ENCODE peak calls at places on chromosomes 3 and 15, in six cellular contexts. One of them, this sample, is unnamed.

GRCh38 chr3:168981396-168981795 is 682.1 kb downstream of the MECOM start:
- DNase-seq in psoas muscle: no peak
- DNase-seq in adrenal gland: no peak
- DNase-seq in colonic mucosa: no peak
- DNase-seq in lung: no peak
- DNase-seq in sigmoid colon: no peak
- DNase-seq in this sample: no peak

GRCh38 chr3:187210555-187211327 is 13.5 kb downstream of the RTP1 start:
- DNase-seq in psoas muscle: no peak
- DNase-seq in adrenal gland: no peak
- DNase-seq in colonic mucosa: no peak
- DNase-seq in lung: no peak
- DNase-seq in sigmoid colon: no peak
- DNase-seq in this sample: no peak

GRCh38 chr3:73148653-73149052 is 87.2 kb downstream of the EBLN2 start:
- DNase-seq in psoas muscle: no peak
- DNase-seq in adrenal gland: peak; percentile 43
- DNase-seq in colonic mucosa: no peak
- DNase-seq in lung: no peak
- DNase-seq in sigmoid colon: no peak
- DNase-seq in this sample: no peak

GRCh38 chr3:133271491-133271890 is 128.4 kb upstream of the BFSP2 start:
- DNase-seq in psoas muscle: no peak
- DNase-seq in adrenal gland: no peak
- DNase-seq in colonic mucosa: no peak
- DNase-seq in lung: no peak
- DNase-seq in sigmoid colon: no peak
- DNase-seq in this sample: no peak

GRCh38 chr3:35659808-35660207 is 20.5 kb downstream of the ARPP21 start:
- DNase-seq in psoas muscle: peak; percentile 52
- DNase-seq in adrenal gland: no peak
- DNase-seq in colonic mucosa: peak; percentile 19
- DNase-seq in lung: no peak
- DNase-seq in sigmoid colon: no peak
- DNase-seq in this sample: no peak

GRCh38 chr3:168260859-168261258 is 165.1 kb upstream of the GOLIM4 start:
- DNase-seq in psoas muscle: no peak
- DNase-seq in adrenal gland: no peak
- DNase-seq in colonic mucosa: no peak
- DNase-seq in lung: no peak
- DNase-seq in sigmoid colon: no peak
- DNase-seq in this sample: no peak

GRCh38 chr15:95626501-95627361 is 703.8 kb upstream of the NR2F2 start:
- DNase-seq in psoas muscle: no peak
- DNase-seq in adrenal gland: no peak
- DNase-seq in colonic mucosa: no peak
- DNase-seq in lung: no peak
- DNase-seq in sigmoid colon: no peak
- DNase-seq in this sample: no peak

GRCh38 chr3:52847241-52847640 is 12.4 kb upstream of the MUSTN1 start:
- DNase-seq in psoas muscle: no peak
- DNase-seq in adrenal gland: no peak
- DNase-seq in colonic mucosa: no peak
- DNase-seq in lung: no peak
- DNase-seq in sigmoid colon: no peak
- DNase-seq in this sample: no peak

GRCh38 chr15:59372352-59373211 is at the start of gene MYO1E:
- DNase-seq in psoas muscle: peak; percentile 81
- DNase-seq in adrenal gland: peak; percentile 94
- DNase-seq in colonic mucosa: peak; percentile 95
- DNase-seq in lung: peak; percentile 92
- DNase-seq in sigmoid colon: peak; percentile 97
- DNase-seq in this sample: peak; percentile 75

GRCh38 chr15:73844356-73844755 is 29.0 kb upstream of the TBC1D21 start:
- DNase-seq in psoas muscle: no peak
- DNase-seq in adrenal gland: no peak
- DNase-seq in colonic mucosa: no peak
- DNase-seq in lung: no peak
- DNase-seq in sigmoid colon: no peak
- DNase-seq in this sample: no peak

GRCh38 chr3:127761101-127761802 is 61.1 kb downstream of the MGLL start:
- DNase-seq in psoas muscle: no peak
- DNase-seq in adrenal gland: no peak
- DNase-seq in colonic mucosa: no peak
- DNase-seq in lung: peak; percentile 70
- DNase-seq in sigmoid colon: no peak
- DNase-seq in this sample: no peak

GRCh38 chr15:68420186-68420684 is 11.7 kb downstream of the ITGA11 start:
- DNase-seq in psoas muscle: no peak
- DNase-seq in adrenal gland: no peak
- DNase-seq in colonic mucosa: peak; percentile 16
- DNase-seq in lung: no peak
- DNase-seq in sigmoid colon: no peak
- DNase-seq in this sample: no peak

GRCh38 chr3:66989860-66990696 is 8.0 kb upstream of the KBTBD8 start:
- DNase-seq in psoas muscle: no peak
- DNase-seq in adrenal gland: no peak
- DNase-seq in colonic mucosa: no peak
- DNase-seq in lung: no peak
- DNase-seq in sigmoid colon: no peak
- DNase-seq in this sample: no peak

GRCh38 chr3:17233398-17233800 is 348.6 kb downstream of the PLCL2 start:
- DNase-seq in psoas muscle: no peak
- DNase-seq in adrenal gland: peak; percentile 11
- DNase-seq in colonic mucosa: no peak
- DNase-seq in lung: no peak
- DNase-seq in sigmoid colon: no peak
- DNase-seq in this sample: no peak

GRCh38 chr3:66227917-66228316 is 7.1 kb downstream of the SLC25A26 start:
- DNase-seq in psoas muscle: no peak
- DNase-seq in adrenal gland: no peak
- DNase-seq in colonic mucosa: no peak
- DNase-seq in lung: no peak
- DNase-seq in sigmoid colon: no peak
- DNase-seq in this sample: no peak

GRCh38 chr15:22949074-22949547 is 31.1 kb downstream of the CYFIP1 start:
- DNase-seq in psoas muscle: peak; percentile 73
- DNase-seq in adrenal gland: no peak
- DNase-seq in colonic mucosa: peak; percentile 59
- DNase-seq in lung: no peak
- DNase-seq in sigmoid colon: peak; percentile 81
- DNase-seq in this sample: peak; percentile 38

GRCh38 chr3:141212555-141212954 is 19.1 kb upstream of the PXYLP1 start:
- DNase-seq in psoas muscle: no peak
- DNase-seq in adrenal gland: no peak
- DNase-seq in colonic mucosa: no peak
- DNase-seq in lung: no peak
- DNase-seq in sigmoid colon: no peak
- DNase-seq in this sample: no peak

GRCh38 chr15:49380912-49381311 is 42.1 kb upstream of the FGF7 start:
- DNase-seq in psoas muscle: no peak
- DNase-seq in adrenal gland: no peak
- DNase-seq in colonic mucosa: no peak
- DNase-seq in lung: no peak
- DNase-seq in sigmoid colon: no peak
- DNase-seq in this sample: no peak

DNA sequence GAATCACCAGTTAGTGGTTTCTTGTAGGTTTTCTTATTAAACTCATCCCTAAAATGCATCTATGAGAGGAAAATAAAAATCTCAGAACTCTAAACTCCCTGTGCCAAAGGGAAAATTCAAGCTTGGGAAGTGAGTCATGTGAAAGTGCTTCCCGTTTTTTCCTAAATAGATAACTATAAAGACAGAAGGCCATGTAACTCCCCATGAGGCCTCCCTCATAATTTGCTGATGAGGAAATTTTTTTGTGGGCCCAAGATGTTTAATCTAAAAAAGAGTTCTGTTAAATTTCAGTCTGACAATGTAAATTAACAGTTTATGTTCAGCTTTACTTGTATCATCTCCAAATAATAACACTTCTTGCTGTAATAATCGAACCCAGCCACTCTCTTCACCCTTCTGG is 1273.9 kb downstream of the OTOL1 start:
- DNase-seq in psoas muscle: no peak
- DNase-seq in adrenal gland: no peak
- DNase-seq in colonic mucosa: no peak
- DNase-seq in lung: no peak
- DNase-seq in sigmoid colon: no peak
- DNase-seq in this sample: no peak
- TF ChIP-seq CTCF in psoas muscle: no peak
- TF ChIP-seq CTCF in adrenal gland: no peak
- TF ChIP-seq CTCF in colonic mucosa: no peak
- TF ChIP-seq CTCF in lung: no peak
- TF ChIP-seq CTCF in sigmoid colon: no peak
- TF ChIP-seq CTCF in this sample: no peak

GRCh38 chr15:52162260-52162659 is 28.9 kb downstream of the GNB5 start:
- DNase-seq in psoas muscle: no peak
- DNase-seq in adrenal gland: no peak
- DNase-seq in colonic mucosa: no peak
- DNase-seq in lung: no peak
- DNase-seq in sigmoid colon: no peak
- DNase-seq in this sample: no peak

GRCh38 chr15:52162876-52163275 is 28.3 kb downstream of the GNB5 start:
- DNase-seq in psoas muscle: no peak
- DNase-seq in adrenal gland: no peak
- DNase-seq in colonic mucosa: no peak
- DNase-seq in lung: no peak
- DNase-seq in sigmoid colon: no peak
- DNase-seq in this sample: no peak

GRCh38 chr15:52164631-52165265 is 26.4 kb downstream of the GNB5 start:
- DNase-seq in psoas muscle: no peak
- DNase-seq in adrenal gland: no peak
- DNase-seq in colonic mucosa: no peak
- DNase-seq in lung: no peak
- DNase-seq in sigmoid colon: no peak
- DNase-seq in this sample: no peak

GRCh38 chr15:52161406-52161966 is 29.7 kb downstream of the GNB5 start:
- DNase-seq in psoas muscle: no peak
- DNase-seq in adrenal gland: no peak
- DNase-seq in colonic mucosa: no peak
- DNase-seq in lung: no peak
- DNase-seq in sigmoid colon: no peak
- DNase-seq in this sample: no peak

DNA sequence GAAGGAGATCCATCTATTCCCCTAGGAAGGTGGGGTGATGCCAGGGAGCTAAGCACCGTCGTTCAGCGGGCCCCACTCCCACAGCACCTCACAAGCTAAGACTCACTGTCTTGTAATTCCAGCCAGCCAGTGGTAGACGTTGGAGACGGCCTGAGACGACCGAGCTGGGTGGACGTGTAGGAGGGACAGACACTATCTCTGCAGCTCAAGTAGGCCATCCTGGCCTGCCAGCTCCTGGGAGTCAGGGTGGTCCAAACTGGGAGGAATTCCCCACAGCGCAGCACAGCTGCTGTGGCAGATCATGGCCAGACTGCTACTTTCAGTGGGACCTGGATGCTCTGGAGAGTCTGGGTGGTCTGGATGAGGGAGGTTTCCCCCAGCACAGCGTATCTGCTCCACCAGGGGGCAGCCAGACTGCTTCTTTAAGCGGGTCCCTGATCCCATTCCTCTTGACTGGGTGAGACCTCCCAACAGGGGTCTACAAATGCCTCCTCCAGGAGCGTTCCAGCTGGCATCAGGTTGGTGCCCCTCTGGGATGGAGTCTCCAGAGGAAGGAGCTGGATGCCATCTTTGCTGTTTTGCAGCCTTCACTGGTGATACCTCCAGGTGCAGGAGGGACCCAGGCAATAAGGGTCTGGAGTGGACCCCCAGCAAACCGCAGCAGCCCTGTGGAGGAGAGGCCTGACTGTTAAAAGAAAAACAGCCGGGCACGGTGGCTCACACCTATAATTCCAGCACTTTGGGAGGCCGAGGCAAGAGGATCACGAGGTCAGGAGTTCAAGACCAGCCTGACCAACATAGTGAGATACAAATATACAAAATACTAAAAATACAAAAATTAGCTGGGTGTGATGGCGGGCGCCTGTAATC is 27.6 kb downstream of the GNB5 start:
- DNase-seq in psoas muscle: no peak
- DNase-seq in adrenal gland: no peak
- DNase-seq in colonic mucosa: no peak
- DNase-seq in lung: no peak
- DNase-seq in sigmoid colon: no peak
- DNase-seq in this sample: no peak
- H3K27ac ChIP-seq in psoas muscle: no peak overlapping the region
- H3K27ac ChIP-seq in adrenal gland: no peak overlapping the region
- H3K27ac ChIP-seq in colonic mucosa: no peak overlapping the region
- H3K27ac ChIP-seq in lung: no peak overlapping the region
- H3K27ac ChIP-seq in sigmoid colon: no peak overlapping the region
- H3K27ac ChIP-seq in this sample: no peak overlapping the region

GRCh38 chr3:185843635-185844034 is 18.8 kb upstream of the IGF2BP2 start:
- DNase-seq in psoas muscle: no peak
- DNase-seq in adrenal gland: no peak
- DNase-seq in colonic mucosa: no peak
- DNase-seq in lung: no peak
- DNase-seq in sigmoid colon: no peak
- DNase-seq in this sample: no peak

GRCh38 chr3:185846041-185846440 is 21.2 kb upstream of the IGF2BP2 start:
- DNase-seq in psoas muscle: no peak
- DNase-seq in adrenal gland: peak; percentile 10
- DNase-seq in colonic mucosa: no peak
- DNase-seq in lung: no peak
- DNase-seq in sigmoid colon: no peak
- DNase-seq in this sample: no peak

GRCh38 chr3:185837409-185837808 is 12.6 kb upstream of the IGF2BP2 start:
- DNase-seq in psoas muscle: no peak
- DNase-seq in adrenal gland: peak; percentile 51
- DNase-seq in colonic mucosa: no peak
- DNase-seq in lung: no peak
- DNase-seq in sigmoid colon: no peak
- DNase-seq in this sample: no peak

GRCh38 chr3:185843126-185843525 is 18.3 kb upstream of the IGF2BP2 start:
- DNase-seq in psoas muscle: no peak
- DNase-seq in adrenal gland: no peak
- DNase-seq in colonic mucosa: no peak
- DNase-seq in lung: no peak
- DNase-seq in sigmoid colon: no peak
- DNase-seq in this sample: no peak

DNA sequence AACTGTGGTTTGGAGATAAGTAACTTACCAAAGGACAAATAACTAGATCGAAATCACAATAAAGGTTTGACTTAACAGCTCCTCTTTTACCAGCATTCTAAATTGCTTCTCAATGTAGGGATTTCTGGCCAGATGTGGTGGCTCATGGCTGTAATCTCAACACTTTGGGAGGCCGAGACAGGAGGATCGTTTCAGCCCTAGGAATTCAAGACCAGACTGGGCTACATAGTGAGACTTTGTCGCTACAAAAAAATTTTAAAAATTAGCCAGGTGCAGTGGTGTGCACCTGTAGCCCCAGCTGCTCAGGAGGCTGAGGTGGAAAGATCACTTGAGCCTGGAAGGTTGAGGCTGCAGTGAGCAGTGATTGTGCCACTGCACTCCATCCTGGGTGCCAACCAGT is 17.4 kb upstream of the IGF2BP2 start:
- DNase-seq in psoas muscle: no peak
- DNase-seq in adrenal gland: no peak
- DNase-seq in colonic mucosa: no peak
- DNase-seq in lung: no peak
- DNase-seq in sigmoid colon: no peak
- DNase-seq in this sample: no peak
- H3K36me3 ChIP-seq in psoas muscle: no peaks in the 10 kb centered on the region
- H3K36me3 ChIP-seq in adrenal gland: no peaks in the 10 kb centered on the region
- H3K36me3 ChIP-seq in colonic mucosa: no peaks in the 10 kb centered on the region
- H3K36me3 ChIP-seq in lung: no peaks in the 10 kb centered on the region
- H3K36me3 ChIP-seq in sigmoid colon: no peaks in the 10 kb centered on the region
- H3K36me3 ChIP-seq in this sample: no peaks in the 10 kb centered on the region

GRCh38 chr3:170864525-170865208 is 5.3 kb downstream of the RPL22L1 start:
- DNase-seq in psoas muscle: no peak
- DNase-seq in adrenal gland: no peak
- DNase-seq in colonic mucosa: no peak
- DNase-seq in lung: no peak
- DNase-seq in sigmoid colon: no peak
- DNase-seq in this sample: no peak
- TF ChIP-seq CTCF in psoas muscle: no peak
- TF ChIP-seq CTCF in adrenal gland: no peak
- TF ChIP-seq CTCF in colonic mucosa: no peak
- TF ChIP-seq CTCF in lung: no peak
- TF ChIP-seq CTCF in sigmoid colon: no peak
- TF ChIP-seq CTCF in this sample: no peak

This sample was measured in tibial nerve.